ENCODE peak calls at places on chromosomes 5 and 9, in four cellular contexts. G is GM23248, K is IMR-90, C is heart left ventricle. T is an unnamed sample.

GRCh38 chr9:101569736-101570501 is 24.9 kb downstream of the PPP3R2 start:
- DNase-seq in G (no peak), K (no peak), C (no peak), T (no peak)

GRCh38 chr9:92098638-92099037 is 16.6 kb downstream of the SPTLC1 start:
- DNase-seq in G (no peak), K (no peak), C (no peak), T (no peak)

GRCh38 chr5:31617867-31618266 is 21.1 kb upstream of the PDZD2 start:
- DNase-seq in G (no peak), K (no peak), C (no peak), T (no peak)

GRCh38 chr9:132241840-132242620 is 80.2 kb downstream of the NTNG2 start:
- DNase-seq in G (no peak), K (no peak), C (peak; percentile 58), T (no peak)

GRCh38 chr9:7094052-7094451 is 336.3 kb downstream of the KDM4C start:
- DNase-seq in G (peak; percentile 23), K (peak; percentile 24), C (no peak), T (peak; percentile 55)

GRCh38 chr5:98742395-98743073 is 30.9 kb upstream of the RGMB start:
- DNase-seq in G (no peak), K (no peak), C (no peak), T (no peak)

GRCh38 chr5:9456435-9457042 is 89.3 kb downstream of the SEMA5A start:
- DNase-seq in G (peak; percentile 28), K (peak; percentile 97), C (no peak), T (no peak)

GRCh38 chr5:109865636-109866035 is 175.9 kb downstream of the MAN2A1 start:
- DNase-seq in G (peak; percentile 88), K (peak; percentile 98), C (no peak), T (peak; percentile 55)

GRCh38 chr9:126700903-126701819 is 87.4 kb downstream of the LMX1B start:
- DNase-seq in G (no peak), K (no peak), C (peak; percentile 6), T (no peak)

GRCh38 chr9:122216138-122216797 is 12.5 kb downstream of the LHX6 start:
- DNase-seq in G (no peak), K (no peak), C (no peak), T (no peak)

GRCh38 chr5:31477971-31478370 is 53.9 kb downstream of the DROSHA start:
- DNase-seq in G (no peak), K (peak; percentile 37), C (no peak), T (peak; percentile 11)

GRCh38 chr9:78903581-78903980 is 606.7 kb downstream of the PSAT1 start:
- DNase-seq in G (peak; percentile 47), K (peak; percentile 62), C (no peak), T (no peak)

GRCh38 chr9:72753261-72753893 is 199.5 kb downstream of the ALDH1A1 start:
- DNase-seq in G (peak; percentile 47), K (peak; percentile 31), C (no peak), T (no peak)

GRCh38 chr9:133701981-133702797 is 36.0 kb downstream of the SARDH start:
- DNase-seq in G (no peak), K (peak; percentile 15), C (peak; percentile 26), T (no peak)

GRCh38 chr9:79057576-79057975 is 514.2 kb upstream of the TLE4 start:
- DNase-seq in G (peak; percentile 37), K (peak; percentile 55), C (no peak), T (no peak)

GRCh38 chr5:138463335-138464017 is 1.8 kb upstream of the EGR1 start:
- DNase-seq in G (peak; percentile 59), K (no peak), C (no peak), T (no peak)

GRCh38 chr5:39652036-39652435 is 227.3 kb upstream of the DAB2 start:
- DNase-seq in G (no peak), K (no peak), C (no peak), T (no peak)

GRCh38 chr5:178381921-178382688 is 149.5 kb upstream of the PHYKPL start:
- DNase-seq in G (no peak), K (no peak), C (no peak), T (no peak)

GRCh38 chr9:116504893-116505480 is 182.1 kb upstream of the TRIM32 start:
- DNase-seq in G (no peak), K (no peak), C (no peak), T (peak; percentile 15)

GRCh38 chr5:133331866-133332731 is 280.2 kb downstream of the FSTL4 start:
- DNase-seq in G (no peak), K (no peak), C (no peak), T (peak; percentile 7)

GRCh38 chr9:135090547-135090946 is 3.1 kb downstream of the OLFM1 start:
- DNase-seq in G (peak; percentile 16), K (no peak), C (no peak), T (peak; percentile 17)

GRCh38 chr5:128477946-128478345 is 60.1 kb downstream of the FBN2 start:
- DNase-seq in G (no peak), K (no peak), C (no peak), T (peak; percentile 49)

GRCh38 chr5:44862808-44863207 is 54.1 kb downstream of the MRPS30 start:
- DNase-seq in G (peak; percentile 20), K (peak; percentile 1), C (no peak), T (no peak)

GRCh38 chr5:3325206-3325605 is 270.4 kb upstream of the IRX1 start:
- DNase-seq in G (peak; percentile 62), K (no peak), C (no peak), T (no peak)

GRCh38 chr5:44943637-44944036 is 134.9 kb downstream of the MRPS30 start:
- DNase-seq in G (peak; percentile 47), K (no peak), C (no peak), T (no peak)

GRCh38 chr9:101376117-101376866 is 8.5 kb downstream of the BAAT start:
- DNase-seq in G (peak; percentile 95), K (peak; percentile 63), C (no peak), T (peak; percentile 9)

GRCh38 chr5:147849226-147849625 is 17.8 kb upstream of the SPINK1 start:
- DNase-seq in G (no peak), K (no peak), C (no peak), T (no peak)

GRCh38 chr5:149228610-149229297 is 42.9 kb upstream of the AFAP1L1 start:
- DNase-seq in G (peak; percentile 92), K (peak; percentile 92), C (peak; percentile 54), T (peak; percentile 76)

GRCh38 chr5:59789197-59789596 is 104.3 kb downstream of the PDE4D start:
- DNase-seq in G (peak; percentile 54), K (no peak), C (no peak), T (peak; percentile 11)

GRCh38 chr5:59791602-59792001 is 101.9 kb downstream of the PDE4D start:
- DNase-seq in G (no peak), K (no peak), C (no peak), T (no peak)

GRCh38 chr5:59791131-59791485 is 102.4 kb downstream of the PDE4D start:
- DNase-seq in G (no peak), K (no peak), C (no peak), T (no peak)

GRCh38 chr5:59789894-59790293 is 103.6 kb downstream of the PDE4D start:
- DNase-seq in G (no peak), K (no peak), C (no peak), T (no peak)

GRCh38 chr5:59790399-59791130 is 103.0 kb downstream of the PDE4D start:
- DNase-seq in G (peak; percentile 32), K (no peak), C (no peak), T (no peak)
- H3K4me1 ChIP-seq in G (peaks cover 30% of the 10 kb centered on the region), K (peaks cover 2% of the 10 kb centered on the region), C (no peaks in the 10 kb centered on the region), T (peaks cover 11% of the 10 kb centered on the region)

DNA sequence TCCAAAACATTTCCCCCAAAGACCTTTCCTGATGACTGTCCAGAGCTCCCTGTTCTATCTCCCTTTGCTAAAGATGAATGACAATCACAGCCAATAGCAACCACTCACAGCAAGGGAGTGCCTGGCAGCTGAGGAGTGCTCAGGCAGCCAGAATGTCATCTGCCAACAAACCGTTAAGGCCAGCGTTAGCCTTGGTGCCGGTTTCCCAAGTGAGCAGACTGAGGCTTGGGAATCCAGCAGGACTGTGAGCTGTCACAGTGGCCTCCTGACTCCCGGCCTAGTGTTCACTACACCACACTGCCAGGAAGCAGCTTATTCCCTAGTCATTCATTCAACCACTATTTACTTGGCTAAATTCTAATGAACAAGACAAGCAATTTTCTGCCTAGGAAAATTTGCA is 24.7 kb downstream of the STK10 start:
- DNase-seq in G (peak; percentile 70), K (peak; percentile 43), C (no peak), T (no peak)
- H3K4me1 ChIP-seq in G (peaks cover 17% of the 10 kb centered on the region), K (peaks cover 15% of the 10 kb centered on the region), C (peaks cover 32% of the 10 kb centered on the region), T (peaks cover 12% of the 10 kb centered on the region)

DNA sequence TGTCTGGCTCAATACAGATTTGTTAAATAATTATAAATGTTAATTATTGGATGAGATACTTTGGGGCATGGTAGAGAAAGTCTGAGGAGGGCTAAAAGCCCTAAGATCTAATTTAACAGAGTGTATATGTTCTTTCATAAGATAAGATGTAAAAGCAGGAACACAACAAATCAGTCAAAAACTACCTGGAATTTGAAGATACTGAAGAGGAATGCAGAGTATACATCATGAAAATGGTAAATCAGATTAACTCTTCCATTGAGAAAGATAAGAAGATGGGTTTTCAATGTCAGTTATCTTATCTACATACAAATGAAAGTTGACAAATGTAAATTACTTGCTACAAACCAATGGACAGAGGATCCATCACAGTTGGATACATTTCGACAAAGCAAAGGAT is 107.3 kb upstream of the NFIB start:
- DNase-seq in G (no peak), K (no peak), C (no peak), T (no peak)
- H3K4me1 ChIP-seq in G (peaks cover 6% of the 10 kb centered on the region), K (peaks cover under 1% of the 10 kb centered on the region), C (no peaks in the 10 kb centered on the region), T (peaks cover 10% of the 10 kb centered on the region)

GRCh38 chr9:89943309-89943708 is 338.5 kb downstream of the GADD45G start:
- DNase-seq in G (no peak), K (no peak), C (no peak), T (no peak)
- H3K4me1 ChIP-seq in G (no peaks in the 10 kb centered on the region), K (peaks cover 10% of the 10 kb centered on the region), C (no peaks in the 10 kb centered on the region), T (peaks cover 10% of the 10 kb centered on the region)

GRCh38 chr9:98185021-98185567 is 7.3 kb downstream of the CORO2A start:
- DNase-seq in G (no peak), K (no peak), C (no peak), T (peak; percentile 21)
- H3K4me1 ChIP-seq in G (no peaks in the 10 kb centered on the region), K (no peaks in the 10 kb centered on the region), C (no peaks in the 10 kb centered on the region), T (peaks cover 23% of the 10 kb centered on the region)

GRCh38 chr5:134423376-134423775 is 11.7 kb upstream of the CDKN2AIPNL start:
- DNase-seq in G (no peak), K (no peak), C (no peak), T (peak; percentile 53)
- H3K4me1 ChIP-seq in G (no peaks in the 10 kb centered on the region), K (no peaks in the 10 kb centered on the region), C (no peaks in the 10 kb centered on the region), T (peaks cover 5% of the 10 kb centered on the region)

GRCh38 chr5:76811214-76811613 is 7.6 kb upstream of the F2RL1 start:
- DNase-seq in G (peak; percentile 70), K (peak; percentile 73), C (no peak), T (peak; percentile 34)

GRCh38 chr5:76816110-76816831 is 2.6 kb upstream of the F2RL1 start:
- DNase-seq in G (peak; percentile 78), K (no peak), C (no peak), T (no peak)

GRCh38 chr5:76809141-76809540 is 9.7 kb upstream of the F2RL1 start:
- DNase-seq in G (no peak), K (no peak), C (no peak), T (no peak)

GRCh38 chr5:76810236-76810635 is 8.6 kb upstream of the F2RL1 start:
- DNase-seq in G (no peak), K (no peak), C (no peak), T (no peak)

GRCh38 chr5:76813982-76814562 is 4.8 kb upstream of the F2RL1 start:
- DNase-seq in G (peak; percentile 94), K (peak; percentile 98), C (no peak), T (peak; percentile 62)
- H3K4me1 ChIP-seq in G (peaks cover 38% of the 10 kb centered on the region), K (peaks cover 2% of the 10 kb centered on the region), C (no peaks in the 10 kb centered on the region), T (peaks cover 3% of the 10 kb centered on the region)

T was measured in trophoblast cell.